ENCODE peak calls at places on chromosomes 2 and 18, in five cellular contexts. J, I, X, B and G are unnamed samples.

GRCh38 chr2:44753552-44754285 is 187.8 kb upstream of the SIX3 start:
- DNase-seq in J (no peak), I (no peak), X (no peak), B (no peak), G (no peak)

GRCh38 chr2:100978582-100979051 is 23.5 kb upstream of the RPL31 start:
- DNase-seq in J (no peak), I (no peak), X (peak; percentile 62), B (peak; percentile 70), G (no peak)

GRCh38 chr18:50393802-50394201 is 19.0 kb downstream of the SKA1 start:
- DNase-seq in J (no peak), I (no peak), X (no peak), B (no peak), G (no peak)

GRCh38 chr2:177021686-177022085 is 190.9 kb upstream of the HNRNPA3 start:
- DNase-seq in J (no peak), I (no peak), X (no peak), B (peak; percentile 64), G (no peak)

GRCh38 chr18:44245026-44245425 is 435.7 kb upstream of the SETBP1 start:
- DNase-seq in J (no peak), I (no peak), X (no peak), B (no peak), G (no peak)

GRCh38 chr18:67864677-67865340 is 348.3 kb upstream of the DSEL start:
- DNase-seq in J (no peak), I (no peak), X (no peak), B (no peak), G (peak; percentile 99)

GRCh38 chr2:151118269-151118668 is 143.4 kb downstream of the RBM43 start:
- DNase-seq in J (no peak), I (no peak), X (no peak), B (no peak), G (no peak)

GRCh38 chr18:57437433-57437781 is 2.2 kb downstream of the ONECUT2 start:
- DNase-seq in J (peak; percentile 61), I (no peak), X (no peak), B (no peak), G (no peak)

GRCh38 chr2:10036095-10036879 is 7.1 kb upstream of the KLF11 start:
- DNase-seq in J (peak; percentile 97), I (peak; percentile 44), X (peak; percentile 87), B (peak; percentile 44), G (no peak)

GRCh38 chr2:236180831-236181453 is 12.8 kb upstream of the GBX2 start:
- DNase-seq in J (no peak), I (peak; percentile 48), X (no peak), B (peak; percentile 50), G (no peak)

GRCh38 chr2:11932053-11932512 is 185.7 kb downstream of the LPIN1 start:
- DNase-seq in J (no peak), I (no peak), X (no peak), B (no peak), G (no peak)

GRCh38 chr2:24617431-24617830 is 126.4 kb downstream of the NCOA1 start:
- DNase-seq in J (no peak), I (no peak), X (no peak), B (no peak), G (peak; percentile 1)